ENCODE peak calls at places on chromosome 9, in ten cellular contexts. Y, E, F, V, B, D, Q, M, K and W are unnamed samples.

GRCh38 chr9:93117924-93118862 is 15.9 kb downstream of the NINJ1 start:
- DNase-seq in Y (peak; percentile 10), E (no peak), F (peak; percentile 10), V (no peak), B (no peak), D (peak; percentile 37), Q (no peak), M (no peak), K (no peak), W (peak; percentile 4)

GRCh38 chr9:129752915-129753724 is at the start of gene PTGES:
- DNase-seq in Y (peak; percentile 82), E (peak; percentile 32), F (peak; percentile 30), V (peak; percentile 81), B (peak; percentile 87), D (peak; percentile 79), Q (peak; percentile 49), M (peak; percentile 79), K (peak; percentile 88), W (peak; percentile 77)

GRCh38 chr9:4490705-4491620 is 695 bp downstream of the SLC1A1 start:
- DNase-seq in Y (no peak), E (no peak), F (no peak), V (no peak), B (no peak), D (no peak), Q (no peak), M (peak; percentile 29), K (no peak), W (peak; percentile 22)

GRCh38 chr9:33287087-33287490 is 3.2 kb upstream of the NFX1 start:
- DNase-seq in Y (no peak), E (no peak), F (peak; percentile 58), V (peak; percentile 42), B (peak; percentile 75), D (no peak), Q (peak; percentile 65), M (peak; percentile 65), K (peak; percentile 79), W (no peak)

GRCh38 chr9:38362912-38363588 is 29.5 kb upstream of the ALDH1B1 start:
- DNase-seq in Y (peak; percentile 28), E (no peak), F (no peak), V (peak; percentile 62), B (peak; percentile 85), D (no peak), Q (peak; percentile 6), M (peak; percentile 69), K (peak; percentile 76), W (no peak)

GRCh38 chr9:85914108-85914507 is 26.8 kb upstream of the NAA35 start:
- DNase-seq in Y (no peak), E (no peak), F (no peak), V (no peak), B (no peak), D (no peak), Q (no peak), M (no peak), K (no peak), W (no peak)

GRCh38 chr9:26131891-26132290 is 453.6 kb upstream of the TUSC1 start:
- DNase-seq in Y (no peak), E (no peak), F (no peak), V (no peak), B (peak; percentile 17), D (no peak), Q (no peak), M (no peak), K (no peak), W (no peak)

GRCh38 chr9:136499071-136499934 is 16.5 kb upstream of the SEC16A start:
- DNase-seq in Y (no peak), E (no peak), F (no peak), V (no peak), B (no peak), D (no peak), Q (no peak), M (no peak), K (no peak), W (no peak)

GRCh38 chr9:4301302-4301701 is 1.4 kb upstream of the GLIS3 start:
- DNase-seq in Y (no peak), E (no peak), F (no peak), V (no peak), B (peak; percentile 70), D (no peak), Q (no peak), M (no peak), K (no peak), W (no peak)

GRCh38 chr9:84600739-84601138 is 68.8 kb upstream of the NTRK2 start:
- DNase-seq in Y (no peak), E (no peak), F (no peak), V (no peak), B (no peak), D (no peak), Q (no peak), M (no peak), K (no peak), W (no peak)

GRCh38 chr9:115369322-115369957 is 251.5 kb upstream of the TNC start:
- DNase-seq in Y (no peak), E (no peak), F (no peak), V (no peak), B (peak; percentile 91), D (no peak), Q (no peak), M (no peak), K (no peak), W (no peak)

GRCh38 chr9:109794361-109795012 is 14.5 kb downstream of the PALM2AKAP2 start:
- DNase-seq in Y (no peak), E (no peak), F (peak; percentile 47), V (no peak), B (peak; percentile 15), D (no peak), Q (no peak), M (peak; percentile 20), K (no peak), W (no peak)

GRCh38 chr9:109411818-109412352 is 86.2 kb downstream of the PTPN3 start:
- DNase-seq in Y (no peak), E (no peak), F (no peak), V (peak; percentile 12), B (peak; percentile 50), D (no peak), Q (no peak), M (peak; percentile 65), K (peak; percentile 28), W (no peak)

GRCh38 chr9:71665247-71665646 is 103.1 kb downstream of the CEMIP2 start:
- DNase-seq in Y (no peak), E (no peak), F (no peak), V (no peak), B (no peak), D (no peak), Q (no peak), M (no peak), K (no peak), W (no peak)

GRCh38 chr9:95099321-95100070 is 218.0 kb downstream of the FANCC start:
- DNase-seq in Y (no peak), E (no peak), F (no peak), V (no peak), B (no peak), D (no peak), Q (no peak), M (no peak), K (no peak), W (no peak)
- H3K27ac ChIP-seq in Y (peak overlapping the region; percentile 33), E (peak overlapping the region; percentile 50), F (peak overlapping the region; percentile 96), V (no peak overlapping the region), B (peak overlapping the region; percentile 10), D (no peak overlapping the region), Q (no peak overlapping the region), M (no peak overlapping the region), K (peak overlapping the region; percentile 98), W (peak overlapping the region; percentile 65)

GRCh38 chr9:121784706-121785426 is 133.4 kb downstream of the DAB2IP start:
- DNase-seq in Y (no peak), E (no peak), F (peak; percentile 10), V (no peak), B (no peak), D (peak; percentile 46), Q (no peak), M (peak; percentile 35), K (no peak), W (no peak)

GRCh38 chr9:121782514-121783110 is 131.2 kb downstream of the DAB2IP start:
- DNase-seq in Y (no peak), E (no peak), F (peak; percentile 9), V (no peak), B (no peak), D (no peak), Q (no peak), M (no peak), K (no peak), W (no peak)

GRCh38 chr9:121781701-121782464 is 130.4 kb downstream of the DAB2IP start:
- DNase-seq in Y (no peak), E (no peak), F (peak; percentile 10), V (no peak), B (no peak), D (no peak), Q (no peak), M (no peak), K (no peak), W (no peak)

GRCh38 chr9:121783523-121784507 is 132.4 kb downstream of the DAB2IP start:
- DNase-seq in Y (peak; percentile 14), E (no peak), F (peak; percentile 11), V (no peak), B (no peak), D (peak; percentile 58), Q (peak; percentile 9), M (peak; percentile 83), K (no peak), W (no peak)

GRCh38 chr9:121783126-121783522 is 131.7 kb downstream of the DAB2IP start:
- DNase-seq in Y (no peak), E (no peak), F (no peak), V (no peak), B (no peak), D (no peak), Q (no peak), M (no peak), K (no peak), W (no peak)
- H3K27ac ChIP-seq in Y (peak overlapping the region; percentile 15), E (peak overlapping the region; percentile 87), F (no peak overlapping the region), V (no peak overlapping the region), B (no peak overlapping the region), D (no peak overlapping the region), Q (no peak overlapping the region), M (peak overlapping the region; percentile 71), K (no peak overlapping the region), W (no peak overlapping the region)

GRCh38 chr9:120104771-120105170 is 475.2 kb downstream of the CDK5RAP2 start:
- DNase-seq in Y (no peak), E (no peak), F (no peak), V (no peak), B (no peak), D (no peak), Q (no peak), M (no peak), K (no peak), W (no peak)
- H3K27ac ChIP-seq in Y (no peak overlapping the region), E (no peak overlapping the region), F (no peak overlapping the region), V (no peak overlapping the region), B (no peak overlapping the region), D (no peak overlapping the region), Q (no peak overlapping the region), M (no peak overlapping the region), K (no peak overlapping the region), W (no peak overlapping the region)

DNA sequence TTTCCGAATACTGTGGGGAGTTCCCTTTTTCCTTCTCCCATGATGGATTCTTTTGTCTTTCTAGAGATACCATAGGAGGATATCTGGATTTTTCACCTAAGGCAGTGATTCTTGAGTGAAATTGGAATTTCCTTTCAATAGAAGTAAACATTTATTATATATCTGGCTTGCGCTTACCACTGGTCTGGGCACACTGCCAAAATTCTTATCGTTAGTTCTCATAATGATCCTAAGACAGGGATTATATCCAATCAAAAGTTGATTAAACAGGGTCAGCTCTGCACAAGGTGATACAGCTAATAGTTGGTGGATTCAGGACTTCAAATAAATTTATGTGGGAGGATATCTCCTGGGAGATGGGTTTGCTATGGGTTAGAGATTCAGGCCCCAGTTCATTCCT is 9.6 kb downstream of the TLE4 start:
- DNase-seq in Y (no peak), E (no peak), F (no peak), V (peak; percentile 29), B (peak; percentile 75), D (no peak), Q (no peak), M (no peak), K (no peak), W (no peak)
- H3K27ac ChIP-seq in Y (no peak overlapping the region), E (no peak overlapping the region), F (peak overlapping the region; percentile 25), V (no peak overlapping the region), B (peak overlapping the region; percentile 12), D (peak overlapping the region; percentile 12), Q (no peak overlapping the region), M (peak overlapping the region; percentile 82), K (no peak overlapping the region), W (peak overlapping the region; percentile 17)